ENCODE peak calls at places on chromosomes 6 and 20, in four cellular contexts. One of them, this sample, is unnamed.

GRCh38 chr6:111487656-111488055 is 4.6 kb upstream of the REV3L start:
- DNase-seq in IMR-90: peak
- DNase-seq in H9: no peak
- DNase-seq in neuronal stem cell: no peak
- DNase-seq in this sample: no peak

GRCh38 chr20:5714261-5715041 is 35.8 kb upstream of the SHLD1 start:
- DNase-seq in neuronal stem cell: peak
- DNase-seq in IMR-90: peak
- DNase-seq in H9: peak
- DNase-seq in this sample: peak

GRCh38 chr6:44297063-44298038 is 15.8 kb downstream of the AARS2 start:
- DNase-seq in IMR-90: peak
- DNase-seq in neuronal stem cell: peak
- DNase-seq in H9: peak
- DNase-seq in this sample: peak

GRCh38 chr6:7201444-7201731 is 93.6 kb downstream of the RREB1 start:
- DNase-seq in H9: no peak
- DNase-seq in IMR-90: no peak
- DNase-seq in neuronal stem cell: no peak
- DNase-seq in this sample: no peak

GRCh38 chr20:37880726-37881591 is 22.0 kb upstream of the VSTM2L start:
- DNase-seq in H9: no peak
- DNase-seq in IMR-90: no peak
- DNase-seq in neuronal stem cell: no peak
- DNase-seq in this sample: peak

GRCh38 chr6:75963569-75963968 is 108.9 kb downstream of the IMPG1 start:
- DNase-seq in neuronal stem cell: no peak
- DNase-seq in H9: no peak
- DNase-seq in IMR-90: no peak
- DNase-seq in this sample: no peak

GRCh38 chr20:33394718-33395117 is 6.6 kb downstream of the CDK5RAP1 start:
- DNase-seq in neuronal stem cell: no peak
- DNase-seq in H9: no peak
- DNase-seq in IMR-90: no peak
- DNase-seq in this sample: no peak

GRCh38 chr6:87661016-87661415 is 41.0 kb downstream of the AKIRIN2 start:
- DNase-seq in IMR-90: peak
- DNase-seq in H9: no peak
- DNase-seq in neuronal stem cell: no peak
- DNase-seq in this sample: no peak

GRCh38 chr6:161922631-161923119 is 648.8 kb upstream of the AGPAT4 start:
- DNase-seq in IMR-90: peak
- DNase-seq in neuronal stem cell: no peak
- DNase-seq in H9: peak
- DNase-seq in this sample: peak

GRCh38 chr6:79076160-79076559 is 1.9 kb downstream of the PHIP start:
- DNase-seq in IMR-90: peak
- DNase-seq in H9: no peak
- DNase-seq in neuronal stem cell: no peak
- DNase-seq in this sample: no peak

GRCh38 chr6:138103876-138104275 is 3.3 kb downstream of the PERP start:
- DNase-seq in H9: no peak
- DNase-seq in neuronal stem cell: no peak
- DNase-seq in IMR-90: no peak
- DNase-seq in this sample: no peak

GRCh38 chr20:54585222-54585621 is 109.8 kb downstream of the DOK5 start:
- DNase-seq in H9: no peak
- DNase-seq in IMR-90: no peak
- DNase-seq in neuronal stem cell: no peak
- DNase-seq in this sample: peak

GRCh38 chr20:32961956-32962517 is 42.2 kb downstream of the SUN5 start:
- DNase-seq in H9: no peak
- DNase-seq in IMR-90: no peak
- DNase-seq in neuronal stem cell: no peak
- DNase-seq in this sample: no peak

GRCh38 chr6:74091133-74091793 is 395.3 kb downstream of the CD109 start:
- DNase-seq in neuronal stem cell: peak
- DNase-seq in IMR-90: peak
- DNase-seq in H9: no peak
- DNase-seq in this sample: peak

GRCh38 chr6:169920359-169921020 is 169.1 kb downstream of the ERMARD start:
- DNase-seq in neuronal stem cell: no peak
- DNase-seq in H9: no peak
- DNase-seq in IMR-90: no peak
- DNase-seq in this sample: no peak

GRCh38 chr20:44785768-44786167 is 24.6 kb downstream of the RIMS4 start:
- DNase-seq in neuronal stem cell: no peak
- DNase-seq in IMR-90: no peak
- DNase-seq in H9: peak
- DNase-seq in this sample: peak

GRCh38 chr6:7939186-7939863 is 28.7 kb upstream of the TXNDC5 start:
- DNase-seq in H9: no peak
- DNase-seq in neuronal stem cell: no peak
- DNase-seq in IMR-90: no peak
- DNase-seq in this sample: no peak

GRCh38 chr6:28312939-28313338 is 23.0 kb downstream of the ZSCAN31 start:
- DNase-seq in neuronal stem cell: no peak
- DNase-seq in H9: peak
- DNase-seq in IMR-90: no peak
- DNase-seq in this sample: no peak

GRCh38 chr6:116397960-116398359 is 27.2 kb downstream of the DSE start:
- DNase-seq in H9: no peak
- DNase-seq in neuronal stem cell: no peak
- DNase-seq in IMR-90: peak
- DNase-seq in this sample: no peak

GRCh38 chr6:103215835-103216234 is 1643.9 kb downstream of the HACE1 start:
- DNase-seq in neuronal stem cell: no peak
- DNase-seq in IMR-90: no peak
- DNase-seq in H9: no peak
- DNase-seq in this sample: no peak

GRCh38 chr20:61688411-61688810 is 377.3 kb downstream of the TAF4 start:
- DNase-seq in neuronal stem cell: no peak
- DNase-seq in IMR-90: no peak
- DNase-seq in H9: no peak
- DNase-seq in this sample: no peak

GRCh38 chr20:15542655-15543054 is 1030.6 kb downstream of the KIF16B start:
- DNase-seq in IMR-90: no peak
- DNase-seq in H9: no peak
- DNase-seq in neuronal stem cell: no peak
- DNase-seq in this sample: no peak

GRCh38 chr20:43751167-43752050 is 24.6 kb upstream of the GTSF1L start:
- DNase-seq in H9: no peak
- DNase-seq in neuronal stem cell: no peak
- DNase-seq in IMR-90: peak
- DNase-seq in this sample: no peak

GRCh38 chr6:7195330-7196018 is 87.7 kb downstream of the RREB1 start:
- DNase-seq in neuronal stem cell: no peak
- DNase-seq in IMR-90: no peak
- DNase-seq in H9: no peak
- DNase-seq in this sample: no peak

GRCh38 chr20:45509091-45509490 is 6.3 kb downstream of the SPINT3 start:
- DNase-seq in neuronal stem cell: no peak
- DNase-seq in H9: no peak
- DNase-seq in IMR-90: no peak
- DNase-seq in this sample: peak

GRCh38 chr6:14983599-14984296 is 262.1 kb upstream of the JARID2 start:
- DNase-seq in IMR-90: peak
- DNase-seq in H9: no peak
- DNase-seq in neuronal stem cell: no peak
- DNase-seq in this sample: no peak

GRCh38 chr6:169959129-169960002 is 207.9 kb downstream of the ERMARD start:
- DNase-seq in H9: peak
- DNase-seq in IMR-90: no peak
- DNase-seq in neuronal stem cell: no peak
- DNase-seq in this sample: no peak

GRCh38 chr6:150755042-150755441 is 110.5 kb upstream of the MTHFD1L start:
- DNase-seq in IMR-90: no peak
- DNase-seq in H9: no peak
- DNase-seq in neuronal stem cell: no peak
- DNase-seq in this sample: no peak

GRCh38 chr6:63346217-63346834 is 26.5 kb upstream of the LGSN start:
- DNase-seq in H9: no peak
- DNase-seq in IMR-90: no peak
- DNase-seq in neuronal stem cell: no peak
- DNase-seq in this sample: no peak

GRCh38 chr20:5078399-5078958 is 41.3 kb downstream of the PCNA start:
- DNase-seq in neuronal stem cell: no peak
- DNase-seq in IMR-90: peak
- DNase-seq in H9: no peak
- DNase-seq in this sample: no peak

GRCh38 chr6:27078734-27079357 is 168.7 kb upstream of the PRSS16 start:
- DNase-seq in neuronal stem cell: peak
- DNase-seq in H9: peak
- DNase-seq in IMR-90: peak
- DNase-seq in this sample: peak

GRCh38 chr6:54856137-54856536 is 9.6 kb downstream of the FAM83B start:
- DNase-seq in IMR-90: no peak
- DNase-seq in neuronal stem cell: no peak
- DNase-seq in H9: no peak
- DNase-seq in this sample: no peak

GRCh38 chr6:144305985-144306384 is 20.9 kb downstream of the UTRN start:
- DNase-seq in neuronal stem cell: no peak
- DNase-seq in IMR-90: peak
- DNase-seq in H9: no peak
- DNase-seq in this sample: no peak

GRCh38 chr6:4693158-4693557 is 83.0 kb upstream of the CDYL start:
- DNase-seq in H9: no peak
- DNase-seq in IMR-90: peak
- DNase-seq in neuronal stem cell: no peak
- DNase-seq in this sample: no peak

GRCh38 chr6:169787797-169788196 is 36.4 kb downstream of the ERMARD start:
- DNase-seq in neuronal stem cell: no peak
- DNase-seq in IMR-90: no peak
- DNase-seq in H9: peak
- DNase-seq in this sample: no peak

GRCh38 chr20:1118004-1118335 is 432 bp upstream of the PSMF1 start:
- DNase-seq in IMR-90: no peak
- DNase-seq in H9: no peak
- DNase-seq in neuronal stem cell: no peak
- DNase-seq in this sample: no peak
- H2BK15ac ChIP-seq in IMR-90: peak
- H2BK15ac ChIP-seq in H9: no peak
- H2BK15ac ChIP-seq in neuronal stem cell: no peak
- H2BK15ac ChIP-seq in this sample: peak

GRCh38 chr20:53580376-53581111 is 13.1 kb downstream of the ZNF217 start:
- DNase-seq in IMR-90: no peak
- DNase-seq in H9: no peak
- DNase-seq in neuronal stem cell: no peak
- DNase-seq in this sample: no peak
- H2BK5ac ChIP-seq in IMR-90: no peak
- H2BK5ac ChIP-seq in H9: no peak
- H2BK5ac ChIP-seq in neuronal stem cell: no peak
- H2BK5ac ChIP-seq in this sample: no peak

DNA sequence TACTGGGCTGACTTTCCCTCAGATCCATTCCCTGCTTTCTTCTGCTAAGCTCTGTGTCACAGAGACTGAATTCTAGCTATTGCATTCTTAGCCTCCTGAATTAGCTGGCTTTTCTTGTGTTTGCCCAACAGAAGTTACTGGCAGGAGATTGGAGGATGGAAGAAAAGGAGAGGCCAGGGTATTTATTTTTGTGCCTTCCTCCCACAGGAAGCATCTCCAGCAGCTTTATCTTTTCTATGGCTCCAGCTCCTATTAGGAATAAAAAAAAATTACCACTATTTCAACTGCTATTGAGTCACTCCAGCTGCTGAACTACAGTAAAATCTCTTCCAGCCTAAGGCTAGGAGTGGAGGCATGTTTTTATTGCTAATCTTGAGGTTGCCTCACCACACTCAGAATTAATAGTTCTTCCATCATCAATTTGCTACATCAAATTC is 492.4 kb downstream of the RFPL4B start:
- DNase-seq in IMR-90: peak
- DNase-seq in H9: no peak
- DNase-seq in neuronal stem cell: no peak
- DNase-seq in this sample: no peak
- H2BK15ac ChIP-seq in IMR-90: no peak
- H2BK15ac ChIP-seq in H9: no peak
- H2BK15ac ChIP-seq in neuronal stem cell: no peak
- H2BK15ac ChIP-seq in this sample: no peak

GRCh38 chr20:20364016-20364746 is 3.7 kb upstream of the INSM1 start:
- DNase-seq in IMR-90: no peak
- DNase-seq in H9: peak
- DNase-seq in neuronal stem cell: peak
- DNase-seq in this sample: peak

GRCh38 chr20:20365593-20365992 is 2.3 kb upstream of the INSM1 start:
- DNase-seq in neuronal stem cell: no peak
- DNase-seq in IMR-90: no peak
- DNase-seq in H9: no peak
- DNase-seq in this sample: no peak

GRCh38 chr20:20364747-20365558 is 3.0 kb upstream of the INSM1 start:
- DNase-seq in IMR-90: no peak
- DNase-seq in H9: no peak
- DNase-seq in neuronal stem cell: no peak
- DNase-seq in this sample: no peak

GRCh38 chr20:20362774-20363435 is 5.0 kb upstream of the INSM1 start:
- DNase-seq in H9: peak
- DNase-seq in neuronal stem cell: no peak
- DNase-seq in IMR-90: no peak
- DNase-seq in this sample: peak

DNA sequence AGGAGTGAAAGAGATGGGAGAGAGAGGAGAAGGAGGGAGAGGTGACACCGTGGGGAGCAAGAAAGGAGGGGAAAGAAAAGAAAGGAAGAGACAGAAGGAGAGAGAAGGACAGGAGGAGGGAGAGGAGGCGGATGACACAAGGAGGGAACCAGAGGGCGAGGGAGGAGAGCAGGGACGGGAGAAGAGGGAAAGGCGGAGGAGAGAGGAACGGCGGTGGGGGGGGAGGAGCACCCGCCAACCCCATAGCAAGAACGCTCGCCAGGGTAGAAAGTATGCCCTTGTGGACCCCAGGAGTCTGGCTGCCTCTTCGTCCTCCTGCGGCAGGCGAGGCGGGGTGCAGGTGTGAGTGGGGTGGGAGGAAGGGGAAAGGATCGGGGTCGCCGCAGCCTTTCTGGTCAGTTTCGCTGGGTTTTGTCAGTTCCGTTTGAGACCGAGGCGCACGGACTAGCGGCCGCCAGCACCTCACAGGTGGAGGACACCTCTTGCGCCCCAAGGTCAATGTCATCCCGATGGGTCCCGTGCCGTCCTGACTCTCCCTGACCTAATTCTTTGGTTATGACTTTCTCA is 4.4 kb upstream of the INSM1 start:
- DNase-seq in neuronal stem cell: no peak
- DNase-seq in IMR-90: no peak
- DNase-seq in H9: peak
- DNase-seq in this sample: peak
- H2BK5ac ChIP-seq in neuronal stem cell: no peak
- H2BK5ac ChIP-seq in IMR-90: no peak
- H2BK5ac ChIP-seq in H9: no peak
- H2BK5ac ChIP-seq in this sample: no peak

GRCh38 chr20:23752481-23753193 is 1.9 kb upstream of the CST1 start:
- DNase-seq in neuronal stem cell: no peak
- DNase-seq in H9: no peak
- DNase-seq in IMR-90: no peak
- DNase-seq in this sample: no peak
- H2BK15ac ChIP-seq in neuronal stem cell: no peak
- H2BK15ac ChIP-seq in H9: no peak
- H2BK15ac ChIP-seq in IMR-90: no peak
- H2BK15ac ChIP-seq in this sample: no peak

GRCh38 chr6:160160450-160160849 is 38.8 kb downstream of the SLC22A1 start:
- DNase-seq in neuronal stem cell: no peak
- DNase-seq in IMR-90: peak
- DNase-seq in H9: no peak
- DNase-seq in this sample: no peak
- H2BK5ac ChIP-seq in neuronal stem cell: no peak
- H2BK5ac ChIP-seq in IMR-90: no peak
- H2BK5ac ChIP-seq in H9: no peak
- H2BK5ac ChIP-seq in this sample: no peak

This sample was measured in mesendoderm.